ENCODE peak calls at places on chromosomes 7 and 10, in ten cellular contexts. G is fibroblast of pulmonary artery; K is esophagus squamous epithelium; E is neural crest cell; Q is dorsolateral prefrontal cortex; V is OCI-LY7; N is nephron progenitor cell; J is thoracic aorta; W is CD8-positive, alpha-beta T cell; D is endodermal cell. F is an unnamed sample.

GRCh38 chr10:113132651-113133088 is 182.6 kb downstream of the TCF7L2 start:
- DNase-seq in G (peak; percentile 36), K (no peak), E (peak; percentile 31), Q (no peak), V (no peak), N (peak; percentile 35), J (no peak), W (no peak), D (peak; percentile 87), F (no peak)

GRCh38 chr7:32204361-32205018 is 134.3 kb upstream of the PDE1C start:
- DNase-seq in G (peak; percentile 81), K (no peak), E (peak; percentile 60), Q (peak; percentile 68), V (peak; percentile 6), N (peak; percentile 65), J (no peak), W (no peak), D (peak; percentile 87), F (peak; percentile 29)

GRCh38 chr10:35471455-35471854 is 133.7 kb upstream of the GJD4 start:
- DNase-seq in G (no peak), K (no peak), E (no peak), Q (no peak), V (no peak), N (no peak), J (no peak), W (no peak), D (no peak), F (no peak)

GRCh38 chr10:88971668-88972067 is 18.9 kb upstream of the FAS start:
- DNase-seq in G (no peak), K (no peak), E (no peak), Q (no peak), V (no peak), N (no peak), J (no peak), W (no peak), D (no peak), F (no peak)

GRCh38 chr7:4001742-4002141 is 680.4 kb upstream of the FOXK1 start:
- DNase-seq in G (no peak), K (no peak), E (no peak), Q (no peak), V (no peak), N (no peak), J (no peak), W (no peak), D (no peak), F (no peak)

GRCh38 chr10:121437596-121437995 is 160.6 kb downstream of the FGFR2 start:
- DNase-seq in G (no peak), K (no peak), E (peak; percentile 16), Q (peak; percentile 61), V (no peak), N (peak; percentile 29), J (no peak), W (no peak), D (peak; percentile 55), F (no peak)

GRCh38 chr7:140489021-140489349 is 9.7 kb upstream of the MKRN1 start:
- DNase-seq in G (no peak), K (no peak), E (no peak), Q (no peak), V (no peak), N (no peak), J (no peak), W (no peak), D (no peak), F (no peak)

GRCh38 chr7:34059551-34059840 is 154.2 kb downstream of the BMPER start:
- DNase-seq in G (no peak), K (no peak), E (no peak), Q (no peak), V (no peak), N (no peak), J (no peak), W (no peak), D (peak; percentile 66), F (no peak)

GRCh38 chr10:10942441-10942840 is 75.2 kb upstream of the CELF2 start:
- DNase-seq in G (no peak), K (no peak), E (no peak), Q (no peak), V (no peak), N (no peak), J (no peak), W (no peak), D (no peak), F (no peak)

GRCh38 chr7:44079221-44080021 is 2.9 kb downstream of the POLM start:
- DNase-seq in G (no peak), K (no peak), E (no peak), Q (no peak), V (no peak), N (no peak), J (no peak), W (no peak), D (no peak), F (no peak)

GRCh38 chr10:113232928-113233511 is 283.0 kb downstream of the TCF7L2 start:
- DNase-seq in G (no peak), K (no peak), E (no peak), Q (no peak), V (no peak), N (no peak), J (no peak), W (no peak), D (peak; percentile 61), F (peak; percentile 16)

GRCh38 chr7:136102881-136103280 is 125.7 kb upstream of the MTPN start:
- DNase-seq in G (no peak), K (no peak), E (no peak), Q (no peak), V (no peak), N (no peak), J (no peak), W (no peak), D (no peak), F (no peak)

GRCh38 chr7:25642849-25643248 is 414.6 kb upstream of the NPVF start:
- DNase-seq in G (no peak), K (no peak), E (no peak), Q (no peak), V (no peak), N (no peak), J (no peak), W (no peak), D (no peak), F (no peak)

GRCh38 chr10:17249820-17250219 is 21.8 kb downstream of the VIM start:
- DNase-seq in G (peak; percentile 60), K (no peak), E (no peak), Q (no peak), V (no peak), N (no peak), J (no peak), W (no peak), D (no peak), F (no peak)
- TF ChIP-seq CTCF in G (peak; percentile 63), K (no peak), E (peak; percentile 48), Q (no peak), V (peak; percentile 40), N (peak; percentile 32), J (no peak), W (peak; percentile 36), D (peak; percentile 62), F (no peak)

DNA sequence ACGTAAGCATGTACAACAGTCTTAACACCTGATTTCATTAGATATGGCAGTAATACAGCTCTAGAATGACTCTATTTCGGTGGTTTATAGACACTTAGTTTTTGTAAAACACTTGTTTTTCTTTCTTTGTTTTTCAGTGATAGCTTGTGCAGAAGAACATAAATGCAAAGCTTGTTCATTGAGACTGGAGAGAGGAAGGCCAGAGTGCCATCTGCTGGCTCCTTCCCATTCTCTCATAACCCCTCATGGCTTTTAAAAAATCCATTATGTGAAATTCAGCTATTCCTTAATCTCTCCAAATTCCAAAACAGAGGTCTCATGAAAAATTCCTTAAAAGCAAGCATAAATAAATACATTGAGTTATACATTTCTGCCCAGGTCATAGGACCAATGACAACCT is 76.3 kb downstream of the CACNB2 start:
- DNase-seq in G (peak; percentile 60), K (no peak), E (no peak), Q (no peak), V (no peak), N (no peak), J (no peak), W (no peak), D (no peak), F (no peak)
- TF ChIP-seq CTCF in G (peak; percentile 65), K (peak; percentile 11), E (peak; percentile 61), Q (peak; percentile 64), V (peak; percentile 55), N (peak; percentile 26), J (no peak), W (no peak), D (peak; percentile 71), F (peak; percentile 22)

GRCh38 chr10:115050375-115050960 is 42.7 kb upstream of the ATRNL1 start:
- DNase-seq in G (no peak), K (no peak), E (no peak), Q (no peak), V (no peak), N (no peak), J (no peak), W (no peak), D (no peak), F (no peak)

GRCh38 chr10:115049957-115050356 is 43.2 kb upstream of the ATRNL1 start:
- DNase-seq in G (peak; percentile 21), K (no peak), E (no peak), Q (no peak), V (no peak), N (no peak), J (no peak), W (no peak), D (no peak), F (no peak)

GRCh38 chr10:115051216-115051615 is 41.9 kb upstream of the ATRNL1 start:
- DNase-seq in G (no peak), K (no peak), E (no peak), Q (no peak), V (no peak), N (no peak), J (no peak), W (no peak), D (no peak), F (no peak)

GRCh38 chr10:115047705-115048104 is 45.5 kb upstream of the ATRNL1 start:
- DNase-seq in G (no peak), K (no peak), E (no peak), Q (no peak), V (no peak), N (no peak), J (no peak), W (no peak), D (no peak), F (no peak)

GRCh38 chr10:115049318-115049717 is 43.8 kb upstream of the ATRNL1 start:
- DNase-seq in G (no peak), K (no peak), E (no peak), Q (no peak), V (no peak), N (no peak), J (no peak), W (no peak), D (no peak), F (no peak)
- TF ChIP-seq CTCF in G (no peak), K (no peak), E (no peak), Q (no peak), V (peak; percentile 15), N (no peak), J (no peak), W (no peak), D (peak; percentile 16), F (no peak)

DNA sequence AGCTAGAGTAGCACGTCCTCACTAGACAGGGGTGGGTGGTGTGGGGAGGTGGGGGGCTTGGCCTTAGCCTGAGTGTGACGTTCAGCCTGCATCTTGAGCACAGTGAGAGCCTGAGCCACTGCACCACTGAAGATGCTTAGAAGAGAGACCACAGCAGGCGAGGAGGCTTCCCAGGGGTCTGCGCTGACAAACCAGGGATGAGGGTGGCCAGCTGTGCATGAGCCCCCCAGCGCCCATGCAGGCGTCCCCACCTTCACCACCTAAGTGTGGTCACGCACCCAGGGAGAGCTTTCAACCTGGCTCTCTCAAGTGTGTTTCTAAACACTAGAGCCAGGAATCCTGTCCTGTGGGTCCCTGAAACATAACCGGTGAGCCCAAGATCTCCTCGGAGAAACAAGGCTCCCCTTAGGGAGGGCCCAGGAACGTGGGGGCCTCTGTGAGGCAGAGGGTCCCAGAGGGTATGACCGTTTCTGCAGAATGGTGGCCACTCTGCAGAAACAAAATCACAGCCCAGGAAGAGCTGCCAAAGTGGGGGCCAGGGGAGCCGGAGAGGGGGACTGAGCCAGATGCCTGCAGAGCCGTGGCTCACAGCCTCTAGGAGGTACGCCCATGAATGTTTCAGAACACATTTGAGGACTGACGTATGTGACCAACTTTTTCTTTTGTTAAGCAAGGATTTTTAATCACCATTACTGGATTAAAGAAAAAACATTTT is 85.2 kb upstream of the INSIG1 start:
- DNase-seq in G (no peak), K (no peak), E (no peak), Q (no peak), V (no peak), N (no peak), J (no peak), W (no peak), D (no peak), F (no peak)
- TF ChIP-seq CTCF in G (no peak), K (no peak), E (no peak), Q (no peak), V (no peak), N (no peak), J (no peak), W (no peak), D (no peak), F (no peak)